ENCODE peak calls at places on chromosomes 3 and 15, in eight cellular contexts. X is brain microvascular endothelial cell, V is astrocyte of the spinal cord, I is tibial artery, D is left ventricle myocardium inferior, M is MM.1S, H is cardiac muscle cell, B is Peyer's patch. Z is an unnamed sample.

GRCh38 chr3:4655145-4656045 is 162.2 kb downstream of the ITPR1 start:
- DNase-seq in V (no peak), I (no peak), H (no peak), B (no peak), X (no peak), D (no peak), M (no peak), Z (no peak)

GRCh38 chr15:57680021-57680420 is 26.5 kb upstream of the POLR2M start:
- DNase-seq in M (no peak), I (no peak), D (no peak), V (peak), X (peak), H (no peak), B (no peak), Z (peak)

GRCh38 chr3:14652-15051 is 181.9 kb upstream of the CHL1 start:
- DNase-seq in M (no peak), X (no peak), H (no peak), I (no peak), V (no peak), D (no peak), B (no peak), Z (no peak)

GRCh38 chr15:21262851-21263400 is 177.4 kb downstream of the POTEB3 start:
- DNase-seq in H (no peak), X (no peak), I (no peak), M (peak), V (no peak), B (no peak), D (no peak), Z (no peak)

GRCh38 chr3:55521086-55522060 is 34.3 kb upstream of the WNT5A start:
- DNase-seq in D (no peak), M (no peak), V (peak), B (no peak), I (peak), H (no peak), X (no peak), Z (no peak)

GRCh38 chr3:125670352-125670751 is 75.1 kb upstream of the OSBPL11 start:
- DNase-seq in I (no peak), M (no peak), V (no peak), X (no peak), H (no peak), D (no peak), B (no peak), Z (no peak)

GRCh38 chr3:119681279-119681678 is 4.1 kb upstream of the COX17 start:
- DNase-seq in I (no peak), H (peak), V (peak), M (peak), B (no peak), X (no peak), D (no peak), Z (peak)

GRCh38 chr3:138507524-138507923 is 73.1 kb downstream of the ESYT3 start:
- DNase-seq in I (no peak), B (no peak), D (no peak), H (no peak), X (no peak), V (no peak), M (no peak), Z (no peak)

GRCh38 chr15:64430000-64430735 is 30.2 kb upstream of the ZNF609 start:
- DNase-seq in H (peak), X (peak), B (peak), V (peak), I (no peak), M (peak), D (no peak), Z (peak)

GRCh38 chr3:160134964-160135363 is 90.3 kb upstream of the C3orf80 start:
- DNase-seq in V (no peak), M (no peak), H (no peak), B (no peak), I (no peak), D (no peak), X (no peak), Z (peak)

GRCh38 chr15:42088801-42089640 is 5.3 kb downstream of the PLA2G4D start:
- DNase-seq in X (no peak), B (peak), D (no peak), H (no peak), M (no peak), V (no peak), I (no peak), Z (no peak)

GRCh38 chr15:38176696-38177095 is 75.9 kb upstream of the SPRED1 start:
- DNase-seq in V (peak), I (no peak), B (no peak), M (peak), H (no peak), D (no peak), X (no peak), Z (peak)

GRCh38 chr3:113249111-113249510 is 37.8 kb downstream of the BOC start:
- DNase-seq in H (no peak), V (peak), M (no peak), X (peak), D (no peak), B (no peak), I (no peak), Z (peak)

GRCh38 chr3:114650808-114651207 is 357.0 kb downstream of the TIGIT start:
- DNase-seq in X (no peak), V (peak), M (no peak), I (no peak), D (no peak), H (no peak), B (no peak), Z (peak)

GRCh38 chr3:13708871-13709595 is 160.1 kb downstream of the FBLN2 start:
- DNase-seq in B (no peak), H (no peak), M (no peak), I (no peak), V (no peak), D (no peak), X (no peak), Z (no peak)

GRCh38 chr15:76235186-76235826 is 76.0 kb downstream of the ETFA start:
- DNase-seq in M (peak), H (peak), X (no peak), I (no peak), D (no peak), V (peak), B (no peak), Z (peak)

GRCh38 chr15:70556376-70556775 is 207.0 kb downstream of the UACA start:
- DNase-seq in X (no peak), M (no peak), H (no peak), I (no peak), B (no peak), D (no peak), V (no peak), Z (no peak)

GRCh38 chr3:66469220-66469640 is 31.6 kb downstream of the LRIG1 start:
- DNase-seq in X (no peak), H (no peak), I (no peak), M (peak), V (no peak), D (no peak), B (no peak), Z (peak)

GRCh38 chr15:71821547-71822129 is 11.3 kb downstream of the NR2E3 start:
- DNase-seq in H (no peak), X (no peak), B (no peak), I (no peak), M (no peak), V (no peak), D (no peak), Z (no peak)

GRCh38 chr15:45549831-45550230 is 27.3 kb upstream of the SLC30A4 start:
- DNase-seq in B (no peak), H (no peak), I (no peak), D (no peak), M (no peak), X (peak), V (peak), Z (peak)

GRCh38 chr15:80265021-80265420 is 13.0 kb upstream of the CTXND1 start:
- DNase-seq in D (no peak), V (no peak), H (no peak), X (no peak), B (no peak), M (no peak), I (no peak), Z (no peak)

GRCh38 chr3:102181202-102181920 is 253.5 kb upstream of the ZPLD1 start:
- DNase-seq in D (no peak), V (peak), B (no peak), X (peak), I (no peak), H (peak), M (no peak), Z (peak)

GRCh38 chr3:127448671-127449070 is 141.9 kb downstream of the TPRA1 start:
- DNase-seq in D (peak), B (no peak), M (no peak), H (no peak), I (peak), X (no peak), V (no peak), Z (no peak)

GRCh38 chr3:58288011-58288728 is 17.9 kb upstream of the RPP14 start:
- DNase-seq in I (no peak), B (no peak), H (no peak), D (no peak), M (no peak), V (no peak), X (no peak), Z (peak)

GRCh38 chr3:157360044-157360443 is 76.6 kb upstream of the PTX3 start:
- DNase-seq in B (no peak), D (no peak), V (peak), I (no peak), M (no peak), H (no peak), X (peak), Z (peak)

DNA sequence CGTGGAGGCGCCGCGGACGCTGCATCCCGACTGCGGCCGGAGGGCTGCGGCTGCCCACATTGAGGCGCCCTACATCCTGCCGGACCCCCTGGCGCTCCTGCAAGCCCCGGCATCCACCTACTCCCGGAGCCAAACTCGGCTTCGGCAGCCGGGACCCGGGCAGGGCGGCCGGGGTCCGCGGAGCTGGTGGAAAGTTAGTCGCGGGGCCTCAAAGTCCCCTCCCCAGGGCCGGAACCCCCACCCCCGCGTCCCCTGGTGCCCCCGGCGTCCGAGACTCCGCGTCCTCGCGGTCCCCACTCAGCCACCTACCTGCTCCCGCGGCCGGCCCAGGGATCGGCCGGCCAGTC is 281 bp downstream of the MEGF11 start:
- DNase-seq in B (no peak), I (no peak), M (no peak), D (no peak), H (no peak), V (peak), X (no peak), Z (no peak)
- H3K4me3 ChIP-seq in B (peak), I (peak), M (peak), D (peak), H (peak), V (peak), X (peak), Z (peak)

DNA sequence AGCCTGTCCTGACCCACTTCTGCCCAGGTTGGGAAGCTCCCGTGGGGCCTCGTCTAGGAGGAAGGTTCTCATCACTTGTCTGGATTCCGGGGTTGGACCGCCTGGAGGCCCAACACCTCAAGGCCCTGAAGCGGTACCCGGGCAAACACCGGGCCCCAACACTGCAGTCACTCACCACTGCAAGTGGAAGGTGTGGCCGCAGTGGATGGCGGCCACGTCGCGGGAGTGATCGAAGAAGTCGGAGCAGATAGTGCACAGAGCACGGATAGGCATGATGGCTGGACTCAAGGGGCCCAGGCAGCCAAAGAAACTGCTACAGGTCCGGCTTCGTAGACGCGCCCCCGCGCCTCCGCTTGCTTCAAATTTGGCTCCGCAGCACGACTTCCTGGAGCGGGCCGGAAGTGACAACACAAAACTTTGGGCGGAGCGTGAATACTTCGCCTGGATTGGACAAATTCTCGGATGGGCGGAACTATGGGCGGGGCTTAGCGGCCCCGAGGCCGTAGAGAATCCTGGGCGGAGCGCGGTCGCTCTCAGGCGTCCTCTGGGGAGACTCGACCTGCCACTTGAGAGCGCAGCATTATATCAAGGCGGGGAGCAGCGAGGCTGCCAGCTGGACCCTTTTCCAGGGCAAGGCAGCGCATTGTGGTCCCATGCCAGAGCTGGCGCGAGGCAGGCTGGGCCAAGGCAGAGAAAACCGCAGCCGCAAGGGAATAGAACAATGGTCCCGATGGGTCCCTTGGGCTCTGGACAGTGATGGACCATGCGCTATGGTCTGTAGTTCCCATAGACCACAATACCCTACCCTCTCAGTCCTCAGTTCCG is at the start of gene TRAIP:
- DNase-seq in H (peak), X (peak), V (peak), B (peak), I (peak), M (peak), D (peak), Z (peak)
- TF ChIP-seq CTCF in H (no peak), X (peak), V (no peak), B (no peak), I (no peak), M (peak), D (peak), Z (no peak)

GRCh38 chr15:90413411-90414379 is 25.7 kb downstream of the IQGAP1 start:
- DNase-seq in B (no peak), I (no peak), H (no peak), D (no peak), V (peak), M (no peak), X (peak), Z (peak)
- H3K4me3 ChIP-seq in B (no peak), I (no peak), H (no peak), D (peak), V (no peak), M (no peak), X (no peak), Z (no peak)

GRCh38 chr3:129605593-129606521 is 619 bp downstream of the PLXND1 start:
- DNase-seq in V (peak), X (no peak), M (peak), B (peak), H (peak), D (peak), I (no peak), Z (peak)
- TF ChIP-seq CTCF in V (no peak), X (no peak), M (no peak), B (no peak), H (peak), D (peak), I (no peak), Z (no peak)

GRCh38 chr3:16724487-16724886 is 119.3 kb upstream of the DAZL start:
- DNase-seq in B (no peak), H (no peak), I (no peak), X (peak), M (peak), D (no peak), V (peak), Z (peak)

GRCh38 chr3:16723994-16724393 is 118.8 kb upstream of the DAZL start:
- DNase-seq in H (peak), B (no peak), D (no peak), M (peak), V (peak), I (no peak), X (peak), Z (peak)

GRCh38 chr3:16728762-16729745 is 123.8 kb upstream of the DAZL start:
- DNase-seq in X (peak), M (no peak), D (no peak), B (no peak), I (no peak), V (peak), H (no peak), Z (peak)
- H3K4me3 ChIP-seq in X (no peak), M (no peak), D (no peak), B (no peak), I (no peak), V (no peak), H (no peak), Z (no peak)

DNA sequence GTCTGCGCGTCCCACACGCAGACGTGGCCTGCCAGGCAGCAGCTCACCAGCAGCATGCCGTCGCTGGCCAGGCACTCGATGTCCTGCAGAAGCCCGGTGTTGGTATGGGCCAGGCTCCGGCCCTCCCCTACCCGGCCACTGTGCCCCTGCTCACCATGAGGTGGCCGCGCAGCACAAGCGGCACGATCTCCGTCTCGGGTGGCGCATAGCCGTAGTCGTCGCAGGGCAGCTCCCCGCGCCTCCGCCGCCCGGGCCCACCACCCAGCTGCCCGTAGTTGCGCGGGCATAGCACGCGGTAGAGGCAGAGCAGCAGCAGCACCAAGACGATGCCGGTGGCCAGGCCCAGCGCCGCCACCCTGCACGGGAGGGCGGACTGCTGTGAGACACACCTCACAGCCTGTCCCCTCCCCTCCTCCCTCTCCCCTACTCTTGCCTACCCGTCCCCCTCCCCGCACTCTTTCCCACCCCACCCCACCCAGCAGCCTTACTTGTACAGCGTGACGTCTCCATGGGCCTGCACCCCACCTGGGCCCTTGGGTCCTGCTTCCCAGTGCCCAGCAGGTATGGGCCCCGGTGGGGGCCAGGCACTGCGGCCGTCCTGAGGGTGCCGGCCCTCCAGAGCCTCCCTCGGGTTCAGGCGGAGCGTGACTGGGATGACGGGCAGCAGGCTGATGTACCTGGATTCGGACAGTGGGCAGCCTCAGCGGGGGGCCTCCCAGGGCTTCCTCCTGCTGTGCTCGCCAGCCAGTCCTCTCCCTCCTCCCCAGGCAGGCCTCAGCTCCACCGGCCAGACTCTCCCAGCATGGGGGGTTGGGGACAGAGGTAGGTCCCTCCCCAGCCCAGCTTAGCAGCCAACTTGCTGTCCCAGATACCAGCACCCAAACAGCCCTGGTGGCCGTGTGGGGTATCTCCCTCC is 37.6 kb downstream of the PTPN23 start:
- DNase-seq in M (no peak), V (no peak), B (no peak), H (no peak), I (no peak), X (no peak), D (no peak), Z (no peak)
- TF ChIP-seq CTCF in M (peak), V (no peak), B (no peak), H (no peak), I (no peak), X (peak), D (no peak), Z (peak)

DNA sequence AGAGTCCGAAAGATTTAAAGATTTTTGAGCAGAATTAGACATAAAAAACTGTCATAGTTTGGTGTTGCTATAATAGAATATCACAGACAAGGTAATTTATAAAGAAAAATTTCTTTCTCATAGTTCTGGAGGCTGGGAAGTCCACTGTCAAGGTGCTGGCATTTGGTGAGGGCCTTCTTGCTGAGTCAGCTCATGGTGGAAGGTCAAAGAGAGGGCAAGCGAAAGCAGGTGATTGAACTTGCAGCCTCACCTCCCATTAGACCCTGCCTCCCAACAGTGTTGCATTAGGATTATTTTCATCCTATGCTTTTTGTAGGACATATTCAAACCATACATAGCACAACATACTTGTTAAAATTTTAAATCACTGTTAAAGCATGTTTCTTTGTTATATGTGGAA is 9.9 kb downstream of the SELENOT start:
- DNase-seq in I (no peak), H (no peak), V (no peak), X (no peak), M (no peak), B (no peak), D (no peak), Z (no peak)
- H3K4me3 ChIP-seq in I (no peak), H (no peak), V (no peak), X (no peak), M (no peak), B (no peak), D (no peak), Z (no peak)

GRCh38 chr3:185815391-185816282 is 9.2 kb downstream of the IGF2BP2 start:
- DNase-seq in M (no peak), H (no peak), V (no peak), D (no peak), X (no peak), B (no peak), I (no peak), Z (peak)
- TF ChIP-seq CTCF in M (no peak), H (no peak), V (no peak), D (no peak), X (no peak), B (no peak), I (no peak), Z (no peak)

GRCh38 chr3:33437556-33438283 is 2.5 kb downstream of the UBP1 start:
- DNase-seq in H (peak), D (peak), V (peak), M (no peak), B (no peak), X (peak), I (no peak), Z (peak)
- H3K4me3 ChIP-seq in H (peak), D (peak), V (peak), M (peak), B (no peak), X (peak), I (peak), Z (peak)

GRCh38 chr15:61527836-61528589 is 298.9 kb upstream of the RORA start:
- DNase-seq in M (peak), B (no peak), D (no peak), H (no peak), I (no peak), X (no peak), V (no peak), Z (no peak)

GRCh38 chr15:61528590-61528929 is 299.5 kb upstream of the RORA start:
- DNase-seq in B (no peak), V (no peak), I (no peak), D (no peak), X (no peak), M (no peak), H (no peak), Z (no peak)

GRCh38 chr15:61530769-61531168 is 301.7 kb upstream of the RORA start:
- DNase-seq in I (no peak), V (no peak), B (no peak), D (no peak), H (no peak), M (no peak), X (no peak), Z (peak)
- TF ChIP-seq CTCF in I (no peak), V (no peak), B (no peak), D (no peak), H (no peak), M (no peak), X (peak), Z (peak)

Z was measured in choroid plexus epithelial cell.